ENCODE peak calls at places on chromosomes 16 and 17, in six cellular contexts. One of them, this sample, is unnamed.

GRCh38 chr16:68869492-68870084 is 26.3 kb downstream of the TANGO6 start:
- DNase-seq in hepatic stellate cell: no peak
- DNase-seq in MV-4-11: no peak
- DNase-seq in RKO: no peak
- DNase-seq in NCI-H446: no peak
- DNase-seq in activated T-cell treated with anti-CD3 and anti-CD28 coated beads, Interleukin-2, amount 50 U/mL, for 48 hours: no peak
- DNase-seq in this sample: no peak

GRCh38 chr17:42171831-42172230 is 9.1 kb downstream of the KCNH4 start:
- DNase-seq in NCI-H446: no peak
- DNase-seq in activated T-cell treated with anti-CD3 and anti-CD28 coated beads, Interleukin-2, amount 50 U/mL, for 48 hours: no peak
- DNase-seq in MV-4-11: no peak
- DNase-seq in hepatic stellate cell: no peak
- DNase-seq in RKO: no peak
- DNase-seq in this sample: peak; percentile 90

GRCh38 chr16:85025781-85026653 is 1.6 kb upstream of the KIAA0513 start:
- DNase-seq in NCI-H446: no peak
- DNase-seq in MV-4-11: peak; percentile 84
- DNase-seq in RKO: no peak
- DNase-seq in hepatic stellate cell: no peak
- DNase-seq in activated T-cell treated with anti-CD3 and anti-CD28 coated beads, Interleukin-2, amount 50 U/mL, for 48 hours: no peak
- DNase-seq in this sample: no peak

GRCh38 chr16:76345093-76345735 is 68.0 kb downstream of the CNTNAP4 start:
- DNase-seq in RKO: no peak
- DNase-seq in MV-4-11: no peak
- DNase-seq in activated T-cell treated with anti-CD3 and anti-CD28 coated beads, Interleukin-2, amount 50 U/mL, for 48 hours: no peak
- DNase-seq in NCI-H446: no peak
- DNase-seq in hepatic stellate cell: peak; percentile 36
- DNase-seq in this sample: no peak

GRCh38 chr16:54171855-54172537 is 114.6 kb downstream of the IRX3 start:
- DNase-seq in activated T-cell treated with anti-CD3 and anti-CD28 coated beads, Interleukin-2, amount 50 U/mL, for 48 hours: no peak
- DNase-seq in NCI-H446: no peak
- DNase-seq in hepatic stellate cell: peak; percentile 29
- DNase-seq in RKO: no peak
- DNase-seq in MV-4-11: peak; percentile 88
- DNase-seq in this sample: peak; percentile 90

GRCh38 chr17:19538095-19539039 is 4.7 kb downstream of the SLC47A1 start:
- DNase-seq in MV-4-11: no peak
- DNase-seq in hepatic stellate cell: no peak
- DNase-seq in RKO: no peak
- DNase-seq in NCI-H446: no peak
- DNase-seq in activated T-cell treated with anti-CD3 and anti-CD28 coated beads, Interleukin-2, amount 50 U/mL, for 48 hours: no peak
- DNase-seq in this sample: peak; percentile 73

GRCh38 chr16:84686702-84687298 is 13.0 kb upstream of the USP10 start:
- DNase-seq in RKO: no peak
- DNase-seq in hepatic stellate cell: no peak
- DNase-seq in NCI-H446: no peak
- DNase-seq in MV-4-11: peak; percentile 66
- DNase-seq in activated T-cell treated with anti-CD3 and anti-CD28 coated beads, Interleukin-2, amount 50 U/mL, for 48 hours: no peak
- DNase-seq in this sample: no peak

GRCh38 chr17:80807014-80807413 is 184.6 kb upstream of the CHMP6 start:
- DNase-seq in NCI-H446: no peak
- DNase-seq in RKO: no peak
- DNase-seq in hepatic stellate cell: no peak
- DNase-seq in MV-4-11: no peak
- DNase-seq in activated T-cell treated with anti-CD3 and anti-CD28 coated beads, Interleukin-2, amount 50 U/mL, for 48 hours: no peak
- DNase-seq in this sample: peak; percentile 3

GRCh38 chr16:48556913-48557351 is 53.0 kb downstream of the N4BP1 start:
- DNase-seq in RKO: peak; percentile 68
- DNase-seq in NCI-H446: no peak
- DNase-seq in activated T-cell treated with anti-CD3 and anti-CD28 coated beads, Interleukin-2, amount 50 U/mL, for 48 hours: peak; percentile 49
- DNase-seq in MV-4-11: peak; percentile 47
- DNase-seq in hepatic stellate cell: no peak
- DNase-seq in this sample: no peak

GRCh38 chr16:19356024-19356952 is 61.4 kb upstream of the TMC5 start:
- DNase-seq in hepatic stellate cell: no peak
- DNase-seq in activated T-cell treated with anti-CD3 and anti-CD28 coated beads, Interleukin-2, amount 50 U/mL, for 48 hours: no peak
- DNase-seq in MV-4-11: no peak
- DNase-seq in NCI-H446: no peak
- DNase-seq in RKO: no peak
- DNase-seq in this sample: no peak

GRCh38 chr17:59607817-59608403 is 11.8 kb upstream of the CLTC start:
- DNase-seq in RKO: no peak
- DNase-seq in NCI-H446: no peak
- DNase-seq in hepatic stellate cell: no peak
- DNase-seq in MV-4-11: peak; percentile 11
- DNase-seq in activated T-cell treated with anti-CD3 and anti-CD28 coated beads, Interleukin-2, amount 50 U/mL, for 48 hours: peak; percentile 62
- DNase-seq in this sample: no peak

GRCh38 chr17:20026960-20027359 is 17.8 kb downstream of the SPECC1 start:
- DNase-seq in activated T-cell treated with anti-CD3 and anti-CD28 coated beads, Interleukin-2, amount 50 U/mL, for 48 hours: no peak
- DNase-seq in hepatic stellate cell: no peak
- DNase-seq in RKO: no peak
- DNase-seq in NCI-H446: no peak
- DNase-seq in MV-4-11: peak; percentile 38
- DNase-seq in this sample: no peak

This sample was measured in islet precursor cell.